ENCODE peak calls at places on chromosomes 11 and 22, in eight cellular contexts. J, V, P, W, S, L, C and N are unnamed samples.

GRCh38 chr11:63508009-63508408 is 2.1 kb downstream of the LGALS12 start:
- DNase-seq in J (no peak), V (peak; percentile 46), P (peak; percentile 80), W (no peak), S (peak; percentile 42), L (peak; percentile 28), C (no peak), N (no peak)

GRCh38 chr11:11946180-11946579 is 62.2 kb downstream of the DKK3 start:
- DNase-seq in J (no peak), V (no peak), P (no peak), W (no peak), S (no peak), L (no peak), C (peak; percentile 77), N (no peak)

GRCh38 chr11:2765491-2765890 is 65.7 kb upstream of the KCNQ1OT1 start:
- DNase-seq in J (no peak), V (no peak), P (no peak), W (no peak), S (no peak), L (no peak), C (no peak), N (no peak)

GRCh38 chr11:128240546-128240945 is 346.8 kb downstream of the ETS1 start:
- DNase-seq in J (no peak), V (no peak), P (no peak), W (no peak), S (peak; percentile 53), L (no peak), C (no peak), N (no peak)

GRCh38 chr11:114284021-114284420 is 12.2 kb upstream of the NNMT start:
- DNase-seq in J (no peak), V (no peak), P (no peak), W (no peak), S (no peak), L (no peak), C (no peak), N (no peak)

GRCh38 chr11:32890843-32891656 is 1.6 kb upstream of the QSER1 start:
- DNase-seq in J (no peak), V (no peak), P (peak; percentile 81), W (no peak), S (no peak), L (no peak), C (no peak), N (no peak)

GRCh38 chr11:58900479-58901420 is 38.5 kb upstream of the GLYATL1 start:
- DNase-seq in J (peak; percentile 76), V (no peak), P (peak; percentile 96), W (no peak), S (peak; percentile 86), L (peak; percentile 80), C (peak; percentile 63), N (no peak)

GRCh38 chr11:45400594-45400993 is 114.5 kb upstream of the SYT13 start:
- DNase-seq in J (no peak), V (no peak), P (no peak), W (no peak), S (peak; percentile 78), L (no peak), C (peak; percentile 73), N (no peak)

GRCh38 chr11:115548878-115549528 is 44.8 kb upstream of the CADM1 start:
- DNase-seq in J (no peak), V (no peak), P (peak; percentile 85), W (no peak), S (peak; percentile 20), L (no peak), C (no peak), N (no peak)

GRCh38 chr11:59756845-59757244 is 1.7 kb downstream of the STX3 start:
- DNase-seq in J (no peak), V (no peak), P (peak; percentile 16), W (no peak), S (peak; percentile 18), L (peak; percentile 26), C (peak; percentile 51), N (no peak)

GRCh38 chr11:119772581-119772980 is 43.6 kb upstream of the NECTIN1 start:
- DNase-seq in J (no peak), V (no peak), P (no peak), W (no peak), S (no peak), L (no peak), C (no peak), N (no peak)

GRCh38 chr22:29385748-29386147 is 2.6 kb downstream of the AP1B1 start:
- DNase-seq in J (no peak), V (no peak), P (no peak), W (no peak), S (no peak), L (no peak), C (no peak), N (no peak)

GRCh38 chr11:98003606-98004371 is 1017.0 kb upstream of the CNTN5 start:
- DNase-seq in J (no peak), V (no peak), P (no peak), W (no peak), S (no peak), L (no peak), C (no peak), N (no peak)

GRCh38 chr11:45892856-45893255 is 7.4 kb downstream of the MAPK8IP1 start:
- DNase-seq in J (no peak), V (no peak), P (no peak), W (no peak), S (no peak), L (no peak), C (no peak), N (no peak)

GRCh38 chr22:46537946-46538815 is 761 bp upstream of the CELSR1 start:
- DNase-seq in J (no peak), V (no peak), P (peak; percentile 70), W (no peak), S (peak; percentile 67), L (no peak), C (peak; percentile 35), N (no peak)

GRCh38 chr11:116842909-116843308 is 5.5 kb upstream of the APOA1 start:
- DNase-seq in J (no peak), V (no peak), P (no peak), W (no peak), S (no peak), L (no peak), C (no peak), N (no peak)

GRCh38 chr11:20090654-20091374 is 69.5 kb downstream of the DBX1 start:
- DNase-seq in J (no peak), V (no peak), P (no peak), W (no peak), S (no peak), L (no peak), C (no peak), N (no peak)

GRCh38 chr11:103228807-103229206 is 119.6 kb downstream of the DYNC2H1 start:
- DNase-seq in J (no peak), V (no peak), P (no peak), W (no peak), S (peak; percentile 3), L (no peak), C (no peak), N (no peak)